ENCODE peak calls at places on chromosomes 16 and 17, in ten cellular contexts. One of them, this sample, is unnamed.

GRCh38 chr16:67244387-67245188 is 2.7 kb downstream of the FHOD1 start:
- DNase-seq in tibial nerve: no peak
- DNase-seq in neuronal stem cell: no peak
- DNase-seq in hypothalamus: no peak
- DNase-seq in activated T-cell treated with anti-CD3 and anti-CD28 coated beads, Interleukin-2, amount 50 U/mL, for 72 hours: peak
- DNase-seq in GM13977: peak
- DNase-seq in activated CD8-positive, alpha-beta memory T cell treated with anti-CD3 and anti-CD28 coated beads for 4 hours: peak
- DNase-seq in activated CD4-positive, alpha-beta T cell treated with anti-CD3 and anti-CD28 coated beads, Interleukin-2, amount 50 U/mL, for 48 hours: peak
- DNase-seq in right atrium auricular region: peak
- DNase-seq in pancreas: peak
- DNase-seq in this sample: peak

GRCh38 chr16:72066747-72067146 is 3.7 kb downstream of the HPR start:
- DNase-seq in tibial nerve: no peak
- DNase-seq in neuronal stem cell: peak
- DNase-seq in hypothalamus: no peak
- DNase-seq in activated T-cell treated with anti-CD3 and anti-CD28 coated beads, Interleukin-2, amount 50 U/mL, for 72 hours: no peak
- DNase-seq in GM13977: peak
- DNase-seq in activated CD8-positive, alpha-beta memory T cell treated with anti-CD3 and anti-CD28 coated beads for 4 hours: no peak
- DNase-seq in activated CD4-positive, alpha-beta T cell treated with anti-CD3 and anti-CD28 coated beads, Interleukin-2, amount 50 U/mL, for 48 hours: no peak
- DNase-seq in right atrium auricular region: no peak
- DNase-seq in pancreas: no peak
- DNase-seq in this sample: peak

GRCh38 chr16:80518436-80518835 is 22.4 kb upstream of the DYNLRB2 start:
- DNase-seq in tibial nerve: no peak
- DNase-seq in neuronal stem cell: no peak
- DNase-seq in hypothalamus: no peak
- DNase-seq in activated T-cell treated with anti-CD3 and anti-CD28 coated beads, Interleukin-2, amount 50 U/mL, for 72 hours: peak
- DNase-seq in GM13977: no peak
- DNase-seq in activated CD8-positive, alpha-beta memory T cell treated with anti-CD3 and anti-CD28 coated beads for 4 hours: no peak
- DNase-seq in activated CD4-positive, alpha-beta T cell treated with anti-CD3 and anti-CD28 coated beads, Interleukin-2, amount 50 U/mL, for 48 hours: no peak
- DNase-seq in right atrium auricular region: no peak
- DNase-seq in pancreas: no peak
- DNase-seq in this sample: no peak

GRCh38 chr16:11949527-11949926 is 7.7 kb upstream of the NPIPB2 start:
- DNase-seq in tibial nerve: no peak
- DNase-seq in neuronal stem cell: peak
- DNase-seq in hypothalamus: no peak
- DNase-seq in activated T-cell treated with anti-CD3 and anti-CD28 coated beads, Interleukin-2, amount 50 U/mL, for 72 hours: peak
- DNase-seq in GM13977: peak
- DNase-seq in activated CD8-positive, alpha-beta memory T cell treated with anti-CD3 and anti-CD28 coated beads for 4 hours: no peak
- DNase-seq in activated CD4-positive, alpha-beta T cell treated with anti-CD3 and anti-CD28 coated beads, Interleukin-2, amount 50 U/mL, for 48 hours: no peak
- DNase-seq in right atrium auricular region: no peak
- DNase-seq in pancreas: peak
- DNase-seq in this sample: peak

GRCh38 chr16:1193143-1193824 is 31.8 kb downstream of the TPSG1 start:
- DNase-seq in tibial nerve: no peak
- DNase-seq in neuronal stem cell: no peak
- DNase-seq in hypothalamus: no peak
- DNase-seq in activated T-cell treated with anti-CD3 and anti-CD28 coated beads, Interleukin-2, amount 50 U/mL, for 72 hours: no peak
- DNase-seq in GM13977: no peak
- DNase-seq in activated CD8-positive, alpha-beta memory T cell treated with anti-CD3 and anti-CD28 coated beads for 4 hours: no peak
- DNase-seq in activated CD4-positive, alpha-beta T cell treated with anti-CD3 and anti-CD28 coated beads, Interleukin-2, amount 50 U/mL, for 48 hours: no peak
- DNase-seq in right atrium auricular region: no peak
- DNase-seq in pancreas: no peak
- DNase-seq in this sample: no peak

GRCh38 chr17:77611791-77612466 is 346.6 kb upstream of the TNRC6C start:
- DNase-seq in tibial nerve: no peak
- DNase-seq in neuronal stem cell: no peak
- DNase-seq in hypothalamus: no peak
- DNase-seq in activated T-cell treated with anti-CD3 and anti-CD28 coated beads, Interleukin-2, amount 50 U/mL, for 72 hours: no peak
- DNase-seq in GM13977: no peak
- DNase-seq in activated CD8-positive, alpha-beta memory T cell treated with anti-CD3 and anti-CD28 coated beads for 4 hours: no peak
- DNase-seq in activated CD4-positive, alpha-beta T cell treated with anti-CD3 and anti-CD28 coated beads, Interleukin-2, amount 50 U/mL, for 48 hours: no peak
- DNase-seq in right atrium auricular region: no peak
- DNase-seq in pancreas: no peak
- DNase-seq in this sample: no peak

GRCh38 chr16:76277099-76278030 is at the start of gene CNTNAP4:
- DNase-seq in tibial nerve: peak
- DNase-seq in neuronal stem cell: no peak
- DNase-seq in hypothalamus: peak
- DNase-seq in activated T-cell treated with anti-CD3 and anti-CD28 coated beads, Interleukin-2, amount 50 U/mL, for 72 hours: no peak
- DNase-seq in GM13977: no peak
- DNase-seq in activated CD8-positive, alpha-beta memory T cell treated with anti-CD3 and anti-CD28 coated beads for 4 hours: no peak
- DNase-seq in activated CD4-positive, alpha-beta T cell treated with anti-CD3 and anti-CD28 coated beads, Interleukin-2, amount 50 U/mL, for 48 hours: no peak
- DNase-seq in right atrium auricular region: no peak
- DNase-seq in pancreas: no peak
- DNase-seq in this sample: no peak

GRCh38 chr16:80006175-80006895 is 405.8 kb upstream of the MAF start:
- DNase-seq in tibial nerve: no peak
- DNase-seq in neuronal stem cell: no peak
- DNase-seq in hypothalamus: no peak
- DNase-seq in activated T-cell treated with anti-CD3 and anti-CD28 coated beads, Interleukin-2, amount 50 U/mL, for 72 hours: no peak
- DNase-seq in GM13977: no peak
- DNase-seq in activated CD8-positive, alpha-beta memory T cell treated with anti-CD3 and anti-CD28 coated beads for 4 hours: no peak
- DNase-seq in activated CD4-positive, alpha-beta T cell treated with anti-CD3 and anti-CD28 coated beads, Interleukin-2, amount 50 U/mL, for 48 hours: no peak
- DNase-seq in right atrium auricular region: no peak
- DNase-seq in pancreas: no peak
- DNase-seq in this sample: no peak

GRCh38 chr17:82933911-82934310 is 94.1 kb upstream of the ZNF750 start:
- DNase-seq in tibial nerve: no peak
- DNase-seq in neuronal stem cell: no peak
- DNase-seq in hypothalamus: no peak
- DNase-seq in activated T-cell treated with anti-CD3 and anti-CD28 coated beads, Interleukin-2, amount 50 U/mL, for 72 hours: no peak
- DNase-seq in GM13977: no peak
- DNase-seq in activated CD8-positive, alpha-beta memory T cell treated with anti-CD3 and anti-CD28 coated beads for 4 hours: no peak
- DNase-seq in activated CD4-positive, alpha-beta T cell treated with anti-CD3 and anti-CD28 coated beads, Interleukin-2, amount 50 U/mL, for 48 hours: no peak
- DNase-seq in right atrium auricular region: no peak
- DNase-seq in pancreas: no peak
- DNase-seq in this sample: no peak

GRCh38 chr16:86038923-86039310 is 140.0 kb downstream of the IRF8 start:
- DNase-seq in tibial nerve: no peak
- DNase-seq in neuronal stem cell: no peak
- DNase-seq in hypothalamus: no peak
- DNase-seq in activated T-cell treated with anti-CD3 and anti-CD28 coated beads, Interleukin-2, amount 50 U/mL, for 72 hours: peak
- DNase-seq in GM13977: no peak
- DNase-seq in activated CD8-positive, alpha-beta memory T cell treated with anti-CD3 and anti-CD28 coated beads for 4 hours: no peak
- DNase-seq in activated CD4-positive, alpha-beta T cell treated with anti-CD3 and anti-CD28 coated beads, Interleukin-2, amount 50 U/mL, for 48 hours: peak
- DNase-seq in right atrium auricular region: no peak
- DNase-seq in pancreas: no peak
- DNase-seq in this sample: no peak

GRCh38 chr16:51431517-51432241 is 280.6 kb upstream of the SALL1 start:
- DNase-seq in tibial nerve: no peak
- DNase-seq in neuronal stem cell: no peak
- DNase-seq in hypothalamus: no peak
- DNase-seq in activated T-cell treated with anti-CD3 and anti-CD28 coated beads, Interleukin-2, amount 50 U/mL, for 72 hours: no peak
- DNase-seq in GM13977: no peak
- DNase-seq in activated CD8-positive, alpha-beta memory T cell treated with anti-CD3 and anti-CD28 coated beads for 4 hours: no peak
- DNase-seq in activated CD4-positive, alpha-beta T cell treated with anti-CD3 and anti-CD28 coated beads, Interleukin-2, amount 50 U/mL, for 48 hours: no peak
- DNase-seq in right atrium auricular region: no peak
- DNase-seq in pancreas: peak
- DNase-seq in this sample: peak

GRCh38 chr17:77233635-77234334 is 93.0 kb downstream of the SEC14L1 start:
- DNase-seq in tibial nerve: no peak
- DNase-seq in neuronal stem cell: no peak
- DNase-seq in hypothalamus: no peak
- DNase-seq in activated T-cell treated with anti-CD3 and anti-CD28 coated beads, Interleukin-2, amount 50 U/mL, for 72 hours: peak
- DNase-seq in GM13977: peak
- DNase-seq in activated CD8-positive, alpha-beta memory T cell treated with anti-CD3 and anti-CD28 coated beads for 4 hours: no peak
- DNase-seq in activated CD4-positive, alpha-beta T cell treated with anti-CD3 and anti-CD28 coated beads, Interleukin-2, amount 50 U/mL, for 48 hours: peak
- DNase-seq in right atrium auricular region: no peak
- DNase-seq in pancreas: no peak
- DNase-seq in this sample: no peak

GRCh38 chr16:85348921-85349334 is 236.7 kb upstream of the CIBAR2 start:
- DNase-seq in tibial nerve: no peak
- DNase-seq in neuronal stem cell: no peak
- DNase-seq in hypothalamus: no peak
- DNase-seq in activated T-cell treated with anti-CD3 and anti-CD28 coated beads, Interleukin-2, amount 50 U/mL, for 72 hours: no peak
- DNase-seq in GM13977: no peak
- DNase-seq in activated CD8-positive, alpha-beta memory T cell treated with anti-CD3 and anti-CD28 coated beads for 4 hours: no peak
- DNase-seq in activated CD4-positive, alpha-beta T cell treated with anti-CD3 and anti-CD28 coated beads, Interleukin-2, amount 50 U/mL, for 48 hours: no peak
- DNase-seq in right atrium auricular region: no peak
- DNase-seq in pancreas: no peak
- DNase-seq in this sample: no peak

GRCh38 chr17:76033139-76033538 is 6.0 kb upstream of the EVPL start:
- DNase-seq in tibial nerve: no peak
- DNase-seq in neuronal stem cell: no peak
- DNase-seq in hypothalamus: no peak
- DNase-seq in activated T-cell treated with anti-CD3 and anti-CD28 coated beads, Interleukin-2, amount 50 U/mL, for 72 hours: no peak
- DNase-seq in GM13977: no peak
- DNase-seq in activated CD8-positive, alpha-beta memory T cell treated with anti-CD3 and anti-CD28 coated beads for 4 hours: no peak
- DNase-seq in activated CD4-positive, alpha-beta T cell treated with anti-CD3 and anti-CD28 coated beads, Interleukin-2, amount 50 U/mL, for 48 hours: no peak
- DNase-seq in right atrium auricular region: no peak
- DNase-seq in pancreas: no peak
- DNase-seq in this sample: no peak

GRCh38 chr16:1903845-1904820 is 14.1 kb downstream of the HS3ST6 start:
- DNase-seq in tibial nerve: no peak
- DNase-seq in neuronal stem cell: no peak
- DNase-seq in hypothalamus: no peak
- DNase-seq in activated T-cell treated with anti-CD3 and anti-CD28 coated beads, Interleukin-2, amount 50 U/mL, for 72 hours: no peak
- DNase-seq in GM13977: no peak
- DNase-seq in activated CD8-positive, alpha-beta memory T cell treated with anti-CD3 and anti-CD28 coated beads for 4 hours: no peak
- DNase-seq in activated CD4-positive, alpha-beta T cell treated with anti-CD3 and anti-CD28 coated beads, Interleukin-2, amount 50 U/mL, for 48 hours: no peak
- DNase-seq in right atrium auricular region: no peak
- DNase-seq in pancreas: no peak
- DNase-seq in this sample: no peak

GRCh38 chr17:71548540-71549190 is 572.2 kb upstream of the SOX9 start:
- DNase-seq in tibial nerve: no peak
- DNase-seq in neuronal stem cell: no peak
- DNase-seq in hypothalamus: no peak
- DNase-seq in activated T-cell treated with anti-CD3 and anti-CD28 coated beads, Interleukin-2, amount 50 U/mL, for 72 hours: no peak
- DNase-seq in GM13977: no peak
- DNase-seq in activated CD8-positive, alpha-beta memory T cell treated with anti-CD3 and anti-CD28 coated beads for 4 hours: no peak
- DNase-seq in activated CD4-positive, alpha-beta T cell treated with anti-CD3 and anti-CD28 coated beads, Interleukin-2, amount 50 U/mL, for 48 hours: no peak
- DNase-seq in right atrium auricular region: no peak
- DNase-seq in pancreas: no peak
- DNase-seq in this sample: no peak

GRCh38 chr17:77849203-77849602 is 109.3 kb upstream of the TNRC6C start:
- DNase-seq in tibial nerve: no peak
- DNase-seq in neuronal stem cell: no peak
- DNase-seq in hypothalamus: no peak
- DNase-seq in activated T-cell treated with anti-CD3 and anti-CD28 coated beads, Interleukin-2, amount 50 U/mL, for 72 hours: no peak
- DNase-seq in GM13977: no peak
- DNase-seq in activated CD8-positive, alpha-beta memory T cell treated with anti-CD3 and anti-CD28 coated beads for 4 hours: no peak
- DNase-seq in activated CD4-positive, alpha-beta T cell treated with anti-CD3 and anti-CD28 coated beads, Interleukin-2, amount 50 U/mL, for 48 hours: no peak
- DNase-seq in right atrium auricular region: no peak
- DNase-seq in pancreas: no peak
- DNase-seq in this sample: no peak

GRCh38 chr17:72423718-72424117 is 302.9 kb downstream of the SOX9 start:
- DNase-seq in tibial nerve: no peak
- DNase-seq in neuronal stem cell: no peak
- DNase-seq in hypothalamus: no peak
- DNase-seq in activated T-cell treated with anti-CD3 and anti-CD28 coated beads, Interleukin-2, amount 50 U/mL, for 72 hours: no peak
- DNase-seq in GM13977: peak
- DNase-seq in activated CD8-positive, alpha-beta memory T cell treated with anti-CD3 and anti-CD28 coated beads for 4 hours: no peak
- DNase-seq in activated CD4-positive, alpha-beta T cell treated with anti-CD3 and anti-CD28 coated beads, Interleukin-2, amount 50 U/mL, for 48 hours: no peak
- DNase-seq in right atrium auricular region: no peak
- DNase-seq in pancreas: no peak
- DNase-seq in this sample: no peak

GRCh38 chr16:12805091-12805490 is 1.4 kb upstream of the CPPED1 start:
- DNase-seq in tibial nerve: no peak
- DNase-seq in neuronal stem cell: no peak
- DNase-seq in hypothalamus: no peak
- DNase-seq in activated T-cell treated with anti-CD3 and anti-CD28 coated beads, Interleukin-2, amount 50 U/mL, for 72 hours: no peak
- DNase-seq in GM13977: no peak
- DNase-seq in activated CD8-positive, alpha-beta memory T cell treated with anti-CD3 and anti-CD28 coated beads for 4 hours: no peak
- DNase-seq in activated CD4-positive, alpha-beta T cell treated with anti-CD3 and anti-CD28 coated beads, Interleukin-2, amount 50 U/mL, for 48 hours: no peak
- DNase-seq in right atrium auricular region: no peak
- DNase-seq in pancreas: no peak
- DNase-seq in this sample: no peak

GRCh38 chr17:27762527-27763305 is 37.6 kb downstream of the NOS2 start:
- DNase-seq in tibial nerve: no peak
- DNase-seq in neuronal stem cell: peak
- DNase-seq in hypothalamus: no peak
- DNase-seq in activated T-cell treated with anti-CD3 and anti-CD28 coated beads, Interleukin-2, amount 50 U/mL, for 72 hours: no peak
- DNase-seq in GM13977: no peak
- DNase-seq in activated CD8-positive, alpha-beta memory T cell treated with anti-CD3 and anti-CD28 coated beads for 4 hours: no peak
- DNase-seq in activated CD4-positive, alpha-beta T cell treated with anti-CD3 and anti-CD28 coated beads, Interleukin-2, amount 50 U/mL, for 48 hours: peak
- DNase-seq in right atrium auricular region: no peak
- DNase-seq in pancreas: no peak
- DNase-seq in this sample: no peak

GRCh38 chr17:60149691-60150582 is at the start of gene CA4:
- DNase-seq in tibial nerve: no peak
- DNase-seq in neuronal stem cell: no peak
- DNase-seq in hypothalamus: no peak
- DNase-seq in activated T-cell treated with anti-CD3 and anti-CD28 coated beads, Interleukin-2, amount 50 U/mL, for 72 hours: no peak
- DNase-seq in GM13977: peak
- DNase-seq in activated CD8-positive, alpha-beta memory T cell treated with anti-CD3 and anti-CD28 coated beads for 4 hours: no peak
- DNase-seq in activated CD4-positive, alpha-beta T cell treated with anti-CD3 and anti-CD28 coated beads, Interleukin-2, amount 50 U/mL, for 48 hours: no peak
- DNase-seq in right atrium auricular region: no peak
- DNase-seq in pancreas: no peak
- DNase-seq in this sample: no peak

GRCh38 chr17:52681486-52681885 is 523.0 kb upstream of the CA10 start:
- DNase-seq in tibial nerve: no peak
- DNase-seq in neuronal stem cell: no peak
- DNase-seq in hypothalamus: no peak
- DNase-seq in activated T-cell treated with anti-CD3 and anti-CD28 coated beads, Interleukin-2, amount 50 U/mL, for 72 hours: no peak
- DNase-seq in GM13977: no peak
- DNase-seq in activated CD8-positive, alpha-beta memory T cell treated with anti-CD3 and anti-CD28 coated beads for 4 hours: no peak
- DNase-seq in activated CD4-positive, alpha-beta T cell treated with anti-CD3 and anti-CD28 coated beads, Interleukin-2, amount 50 U/mL, for 48 hours: no peak
- DNase-seq in right atrium auricular region: no peak
- DNase-seq in pancreas: no peak
- DNase-seq in this sample: no peak

GRCh38 chr16:14020141-14020540 is 51.0 kb upstream of the MRTFB start:
- DNase-seq in tibial nerve: no peak
- DNase-seq in neuronal stem cell: no peak
- DNase-seq in hypothalamus: no peak
- DNase-seq in activated T-cell treated with anti-CD3 and anti-CD28 coated beads, Interleukin-2, amount 50 U/mL, for 72 hours: no peak
- DNase-seq in GM13977: no peak
- DNase-seq in activated CD8-positive, alpha-beta memory T cell treated with anti-CD3 and anti-CD28 coated beads for 4 hours: no peak
- DNase-seq in activated CD4-positive, alpha-beta T cell treated with anti-CD3 and anti-CD28 coated beads, Interleukin-2, amount 50 U/mL, for 48 hours: no peak
- DNase-seq in right atrium auricular region: no peak
- DNase-seq in pancreas: no peak
- DNase-seq in this sample: no peak

This sample was measured in AG09309.